ENCODE peak calls at places on chromosome 5, in eight cellular contexts. H is mammary epithelial cell, B is neuronal stem cell, M is tibial nerve, R is adrenal gland, C is mesendoderm, K is GM23338, S is kidney. Y is an unnamed sample.
A peak's percentile ranks its signal among the peaks of the same experiment; 100 is the strongest.

GRCh38 chr5:142661143-142661542 is 24.7 kb downstream of the FGF1 start:
- DNase-seq in H (no peak), B (no peak), M (no peak), R (no peak), C (no peak), K (no peak), S (no peak), Y (no peak)

GRCh38 chr5:166262395-166262794 is 2029.0 kb upstream of the WWC1 start:
- DNase-seq in H (no peak), B (no peak), M (no peak), R (no peak), C (no peak), K (no peak), S (no peak), Y (no peak)

GRCh38 chr5:15383469-15383868 is 116.5 kb upstream of the FBXL7 start:
- DNase-seq in H (no peak), B (no peak), M (no peak), R (peak; percentile 21), C (peak; percentile 74), K (peak; percentile 77), S (no peak), Y (no peak)

GRCh38 chr5:31449175-31449574 is 82.7 kb downstream of the DROSHA start:
- DNase-seq in H (no peak), B (no peak), M (no peak), R (peak; percentile 10), C (no peak), K (no peak), S (no peak), Y (no peak)

GRCh38 chr5:8209500-8209899 is 340.6 kb downstream of the MTRR start:
- DNase-seq in H (no peak), B (no peak), M (no peak), R (no peak), C (no peak), K (no peak), S (no peak), Y (no peak)

GRCh38 chr5:173750538-173751265 is 134.3 kb upstream of the BOD1 start:
- DNase-seq in H (no peak), B (no peak), M (no peak), R (no peak), C (no peak), K (no peak), S (no peak), Y (no peak)

GRCh38 chr5:136435951-136436544 is 70.7 kb upstream of the TRPC7 start:
- DNase-seq in H (no peak), B (no peak), M (no peak), R (no peak), C (no peak), K (no peak), S (no peak), Y (no peak)

GRCh38 chr5:176658007-176658599 is 10.8 kb downstream of the TSPAN17 start:
- DNase-seq in H (peak; percentile 43), B (peak; percentile 48), M (peak; percentile 78), R (peak; percentile 82), C (peak; percentile 88), K (peak; percentile 90), S (no peak), Y (peak; percentile 82)

GRCh38 chr5:173963107-173963506 is 25.9 kb upstream of the C5orf47 start:
- DNase-seq in H (peak; percentile 56), B (no peak), M (no peak), R (peak; percentile 61), C (no peak), K (no peak), S (no peak), Y (no peak)

GRCh38 chr5:171816666-171817065 is 31.0 kb downstream of the SMIM23 start:
- DNase-seq in H (no peak), B (no peak), M (no peak), R (no peak), C (peak; percentile 6), K (no peak), S (no peak), Y (no peak)

GRCh38 chr5:38551020-38552017 is 5.1 kb downstream of the LIFR start:
- DNase-seq in H (peak; percentile 23), B (no peak), M (no peak), R (peak; percentile 39), C (peak; percentile 76), K (peak; percentile 80), S (no peak), Y (no peak)

GRCh38 chr5:124906339-124907097 is 160.1 kb upstream of the ZNF608 start:
- DNase-seq in H (peak; percentile 32), B (no peak), M (peak; percentile 77), R (peak; percentile 75), C (peak; percentile 53), K (peak; percentile 59), S (peak; percentile 82), Y (no peak)

GRCh38 chr5:67147768-67148167 is 48.8 kb downstream of the CD180 start:
- DNase-seq in H (no peak), B (no peak), M (no peak), R (no peak), C (no peak), K (no peak), S (no peak), Y (no peak)

GRCh38 chr5:151018846-151019245 is 1.5 kb upstream of the GPX3 start:
- DNase-seq in H (no peak), B (no peak), M (no peak), R (no peak), C (no peak), K (no peak), S (no peak), Y (no peak)

GRCh38 chr5:151017897-151018296 is 2.5 kb upstream of the GPX3 start:
- DNase-seq in H (no peak), B (no peak), M (no peak), R (no peak), C (no peak), K (no peak), S (no peak), Y (no peak)

GRCh38 chr5:151016700-151017099 is 3.7 kb upstream of the GPX3 start:
- DNase-seq in H (no peak), B (no peak), M (peak; percentile 75), R (peak; percentile 75), C (no peak), K (no peak), S (no peak), Y (peak; percentile 25)

GRCh38 chr5:151014680-151015343 is 5.6 kb upstream of the GPX3 start:
- DNase-seq in H (no peak), B (no peak), M (no peak), R (no peak), C (no peak), K (no peak), S (no peak), Y (no peak)

DNA sequence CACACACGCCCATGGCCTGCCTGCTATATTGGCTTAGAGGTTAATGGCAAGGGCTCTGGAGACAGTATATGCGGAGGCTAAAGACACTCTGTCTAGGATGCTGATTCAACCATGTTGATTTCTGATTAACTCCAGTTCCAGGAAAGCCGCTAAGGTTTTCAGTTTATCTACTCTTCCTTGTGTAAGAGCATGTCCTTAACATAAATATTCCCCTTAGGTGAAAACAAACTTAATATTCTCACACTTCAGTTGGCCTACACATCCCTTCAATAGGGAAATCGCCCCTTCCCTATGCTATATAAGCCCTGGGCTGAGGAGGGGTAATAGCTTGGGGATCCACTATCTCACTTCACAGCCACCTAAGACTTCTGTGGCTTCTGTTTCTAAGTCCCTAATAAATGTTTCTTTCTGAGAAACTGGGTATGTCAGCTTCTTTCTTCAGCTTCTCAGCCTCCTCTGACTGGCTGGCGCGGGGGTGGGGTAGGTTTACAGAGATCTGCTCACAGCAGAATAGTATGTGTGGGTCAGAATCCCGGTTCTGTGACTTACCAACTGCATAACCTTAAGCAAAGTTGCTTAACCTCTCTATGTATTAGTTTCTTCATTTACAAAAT is 4.3 kb upstream of the GPX3 start:
- DNase-seq in H (no peak), B (no peak), M (no peak), R (no peak), C (no peak), K (no peak), S (no peak), Y (no peak)
- H3K27ac ChIP-seq in H (no peak overlapping the region), B (no peak overlapping the region), M (peak overlapping the region; percentile 59), R (peak overlapping the region; percentile 36), C (no peak overlapping the region), K (no peak overlapping the region), S (peak overlapping the region; percentile 98), Y (no peak overlapping the region)

DNA sequence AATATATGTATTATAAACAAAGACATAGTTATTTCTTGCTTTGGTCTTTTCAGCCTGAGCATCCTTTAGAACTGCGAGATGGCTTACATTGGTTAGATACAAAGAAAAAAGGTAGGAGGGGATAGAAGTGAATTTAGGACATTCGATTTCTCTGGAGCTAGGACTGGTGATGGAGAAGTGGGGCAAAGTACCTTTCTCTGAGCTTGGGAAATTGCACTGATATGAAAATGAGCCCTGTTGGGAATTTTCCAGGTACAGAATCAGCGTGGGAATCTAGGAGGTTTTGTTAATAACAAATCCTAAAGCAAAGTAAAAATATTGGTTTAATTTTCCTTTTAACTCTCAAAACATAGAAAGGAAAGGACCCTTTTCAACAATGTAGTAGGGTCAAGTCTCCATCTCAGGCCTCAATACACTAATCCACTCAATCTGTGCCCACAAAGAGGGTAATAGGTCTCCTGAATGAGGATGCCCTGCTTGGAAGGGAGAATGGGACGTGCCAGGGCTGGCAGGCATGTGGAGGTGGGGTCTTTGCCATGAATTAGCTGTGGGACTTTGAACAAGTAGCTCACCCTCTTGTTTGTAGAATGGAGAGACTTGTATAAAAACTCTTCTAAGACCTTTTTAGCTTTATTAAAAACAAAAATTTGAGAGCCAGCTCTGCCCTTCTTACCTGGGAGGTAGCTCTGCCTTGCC is 17.7 kb downstream of the SNX18 start:
- DNase-seq in H (no peak), B (no peak), M (no peak), R (no peak), C (no peak), K (no peak), S (no peak), Y (no peak)
- H3K27ac ChIP-seq in H (no peak overlapping the region), B (no peak overlapping the region), M (no peak overlapping the region), R (no peak overlapping the region), C (no peak overlapping the region), K (no peak overlapping the region), S (peak overlapping the region; percentile 66), Y (peak overlapping the region; percentile 85)

DNA sequence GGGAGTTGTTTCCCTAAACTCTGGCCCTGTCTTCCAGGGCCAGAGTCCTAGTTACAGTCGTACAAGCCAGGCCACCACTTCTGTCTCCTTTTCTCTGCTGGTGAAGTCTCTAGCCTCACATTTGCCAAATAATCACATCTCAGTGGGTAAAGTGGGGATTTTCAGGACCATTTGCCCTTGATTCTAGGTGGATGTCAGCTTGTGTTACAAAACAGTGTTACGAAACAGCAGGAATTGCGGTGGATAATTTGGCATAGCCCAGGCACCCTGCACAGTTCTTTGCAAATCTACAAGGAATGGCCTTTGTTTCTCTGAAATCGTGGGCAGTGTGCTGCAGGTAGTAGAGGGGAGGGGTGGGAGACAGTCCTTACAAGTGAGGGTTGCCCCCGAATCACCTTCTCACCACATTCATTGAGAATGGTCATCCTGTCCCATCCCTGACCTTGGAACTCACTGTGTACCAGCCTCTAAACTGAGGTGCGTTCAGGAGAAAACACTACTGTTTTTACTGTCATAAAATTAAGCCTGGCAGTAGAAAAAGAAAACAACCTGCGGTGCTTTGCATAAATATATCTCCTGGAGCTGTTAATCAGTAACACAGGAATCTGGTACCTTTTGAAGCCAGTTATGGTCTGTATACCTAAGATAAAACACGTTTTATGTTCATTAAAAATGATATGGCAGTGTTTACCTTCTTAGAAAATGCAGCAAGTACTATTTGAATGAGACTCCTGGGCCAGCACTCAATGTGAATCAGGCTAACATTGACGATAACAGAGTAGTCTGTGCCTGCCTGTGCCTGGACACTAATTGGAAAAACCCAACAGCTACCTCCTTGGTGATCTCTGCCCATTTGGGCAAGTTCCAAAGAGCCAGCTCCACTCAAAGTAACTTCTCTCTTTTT is 44.3 kb downstream of the CYSTM1 start:
- DNase-seq in H (peak; percentile 57), B (no peak), M (no peak), R (peak; percentile 64), C (no peak), K (no peak), S (no peak), Y (peak; percentile 32)
- H3K27ac ChIP-seq in H (no peak overlapping the region), B (peak overlapping the region; percentile 20), M (no peak overlapping the region), R (peak overlapping the region; percentile 83), C (no peak overlapping the region), K (no peak overlapping the region), S (peak overlapping the region; percentile 90), Y (peak overlapping the region; percentile 57)

GRCh38 chr5:94431696-94432095 is 186.7 kb downstream of the KIAA0825 start:
- DNase-seq in H (no peak), B (no peak), M (no peak), R (no peak), C (no peak), K (no peak), S (no peak), Y (no peak)
- H3K27ac ChIP-seq in H (no peak overlapping the region), B (no peak overlapping the region), M (no peak overlapping the region), R (no peak overlapping the region), C (no peak overlapping the region), K (no peak overlapping the region), S (no peak overlapping the region), Y (no peak overlapping the region)

Y was measured in dorsolateral prefrontal cortex.